ENCODE peak calls at places on chromosomes 5 and 9, in ten cellular contexts. One of them, this sample, is unnamed.

GRCh38 chr9:124881138-124881743 is 19.3 kb downstream of the ARPC5L start:
- DNase-seq in fibroblast of lung: no peak
- DNase-seq in trophoblast cell: no peak
- DNase-seq in adipocyte: no peak
- DNase-seq in neuronal stem cell: no peak
- DNase-seq in GM23248: no peak
- DNase-seq in kidney: no peak
- DNase-seq in MM.1S: no peak
- DNase-seq in IMR-90: no peak
- DNase-seq in colonic mucosa: no peak
- DNase-seq in this sample: no peak

GRCh38 chr9:80410106-80410505 is 838.3 kb downstream of the TLE4 start:
- DNase-seq in trophoblast cell: no peak
- DNase-seq in colonic mucosa: no peak
- DNase-seq in adipocyte: peak; percentile 19
- DNase-seq in MM.1S: no peak
- DNase-seq in kidney: no peak
- DNase-seq in fibroblast of lung: peak; percentile 2
- DNase-seq in GM23248: no peak
- DNase-seq in neuronal stem cell: no peak
- DNase-seq in IMR-90: no peak
- DNase-seq in this sample: no peak

GRCh38 chr5:138230981-138231589 is 18.0 kb upstream of the CDC23 start:
- DNase-seq in MM.1S: no peak
- DNase-seq in neuronal stem cell: no peak
- DNase-seq in fibroblast of lung: peak; percentile 76
- DNase-seq in GM23248: peak; percentile 59
- DNase-seq in colonic mucosa: no peak
- DNase-seq in IMR-90: no peak
- DNase-seq in kidney: no peak
- DNase-seq in adipocyte: no peak
- DNase-seq in trophoblast cell: peak; percentile 10
- DNase-seq in this sample: no peak

GRCh38 chr5:149036970-149037369 is 25.9 kb downstream of the SH3TC2 start:
- DNase-seq in GM23248: peak; percentile 40
- DNase-seq in adipocyte: no peak
- DNase-seq in neuronal stem cell: no peak
- DNase-seq in MM.1S: no peak
- DNase-seq in trophoblast cell: no peak
- DNase-seq in IMR-90: peak; percentile 44
- DNase-seq in fibroblast of lung: no peak
- DNase-seq in kidney: no peak
- DNase-seq in colonic mucosa: no peak
- DNase-seq in this sample: no peak

GRCh38 chr5:41636605-41637004 is 126.2 kb upstream of the PLCXD3 start:
- DNase-seq in fibroblast of lung: peak; percentile 7
- DNase-seq in adipocyte: peak; percentile 22
- DNase-seq in neuronal stem cell: peak; percentile 20
- DNase-seq in IMR-90: peak; percentile 28
- DNase-seq in GM23248: peak; percentile 47
- DNase-seq in kidney: no peak
- DNase-seq in MM.1S: peak; percentile 8
- DNase-seq in trophoblast cell: no peak
- DNase-seq in colonic mucosa: no peak
- DNase-seq in this sample: peak; percentile 37

GRCh38 chr9:133226219-133227171 is 17.4 kb upstream of the OBP2B start:
- DNase-seq in colonic mucosa: no peak
- DNase-seq in adipocyte: no peak
- DNase-seq in MM.1S: no peak
- DNase-seq in IMR-90: no peak
- DNase-seq in neuronal stem cell: no peak
- DNase-seq in fibroblast of lung: no peak
- DNase-seq in kidney: peak; percentile 52
- DNase-seq in trophoblast cell: no peak
- DNase-seq in GM23248: no peak
- DNase-seq in this sample: no peak

GRCh38 chr5:102554728-102555127 is 55.9 kb upstream of the SLCO6A1 start:
- DNase-seq in MM.1S: peak; percentile 38
- DNase-seq in trophoblast cell: no peak
- DNase-seq in IMR-90: no peak
- DNase-seq in colonic mucosa: no peak
- DNase-seq in adipocyte: peak; percentile 69
- DNase-seq in neuronal stem cell: no peak
- DNase-seq in GM23248: no peak
- DNase-seq in fibroblast of lung: no peak
- DNase-seq in kidney: no peak
- DNase-seq in this sample: no peak

GRCh38 chr9:7452378-7452777 is 347.2 kb downstream of the DMAC1 start:
- DNase-seq in GM23248: peak; percentile 87
- DNase-seq in neuronal stem cell: no peak
- DNase-seq in MM.1S: no peak
- DNase-seq in trophoblast cell: no peak
- DNase-seq in colonic mucosa: no peak
- DNase-seq in kidney: no peak
- DNase-seq in adipocyte: no peak
- DNase-seq in IMR-90: peak; percentile 81
- DNase-seq in fibroblast of lung: peak; percentile 50
- DNase-seq in this sample: no peak

GRCh38 chr5:170486366-170486765 is 17.5 kb upstream of the KCNIP1 start:
- DNase-seq in GM23248: peak; percentile 27
- DNase-seq in trophoblast cell: no peak
- DNase-seq in neuronal stem cell: no peak
- DNase-seq in adipocyte: no peak
- DNase-seq in MM.1S: no peak
- DNase-seq in IMR-90: no peak
- DNase-seq in fibroblast of lung: peak; percentile 54
- DNase-seq in kidney: no peak
- DNase-seq in colonic mucosa: no peak
- DNase-seq in this sample: no peak

GRCh38 chr5:133933670-133934295 is 34.6 kb downstream of the C5orf15 start:
- DNase-seq in MM.1S: no peak
- DNase-seq in kidney: no peak
- DNase-seq in trophoblast cell: no peak
- DNase-seq in IMR-90: no peak
- DNase-seq in neuronal stem cell: no peak
- DNase-seq in colonic mucosa: no peak
- DNase-seq in adipocyte: no peak
- DNase-seq in fibroblast of lung: no peak
- DNase-seq in GM23248: no peak
- DNase-seq in this sample: no peak

GRCh38 chr9:36320457-36320856 is 62.2 kb upstream of the GNE start:
- DNase-seq in kidney: no peak
- DNase-seq in adipocyte: no peak
- DNase-seq in MM.1S: no peak
- DNase-seq in colonic mucosa: no peak
- DNase-seq in GM23248: no peak
- DNase-seq in IMR-90: no peak
- DNase-seq in fibroblast of lung: no peak
- DNase-seq in trophoblast cell: no peak
- DNase-seq in neuronal stem cell: no peak
- DNase-seq in this sample: no peak

GRCh38 chr9:127183814-127184582 is 61.6 kb upstream of the ANGPTL2 start:
- DNase-seq in GM23248: peak; percentile 89
- DNase-seq in fibroblast of lung: no peak
- DNase-seq in kidney: peak; percentile 76
- DNase-seq in neuronal stem cell: no peak
- DNase-seq in trophoblast cell: no peak
- DNase-seq in adipocyte: no peak
- DNase-seq in IMR-90: peak; percentile 88
- DNase-seq in colonic mucosa: no peak
- DNase-seq in MM.1S: no peak
- DNase-seq in this sample: no peak

GRCh38 chr9:114938687-114939575 is 8.5 kb upstream of the TNFSF8 start:
- DNase-seq in GM23248: peak; percentile 42
- DNase-seq in MM.1S: no peak
- DNase-seq in kidney: no peak
- DNase-seq in neuronal stem cell: no peak
- DNase-seq in IMR-90: no peak
- DNase-seq in trophoblast cell: no peak
- DNase-seq in adipocyte: peak; percentile 82
- DNase-seq in colonic mucosa: no peak
- DNase-seq in fibroblast of lung: no peak
- DNase-seq in this sample: peak; percentile 85

GRCh38 chr5:33284681-33285080 is 156.1 kb upstream of the TARS1 start:
- DNase-seq in trophoblast cell: no peak
- DNase-seq in kidney: no peak
- DNase-seq in GM23248: no peak
- DNase-seq in neuronal stem cell: no peak
- DNase-seq in colonic mucosa: no peak
- DNase-seq in adipocyte: no peak
- DNase-seq in IMR-90: peak; percentile 15
- DNase-seq in MM.1S: no peak
- DNase-seq in fibroblast of lung: peak; percentile 70
- DNase-seq in this sample: no peak

GRCh38 chr5:33283243-33283642 is 157.5 kb upstream of the TARS1 start:
- DNase-seq in IMR-90: no peak
- DNase-seq in MM.1S: no peak
- DNase-seq in fibroblast of lung: no peak
- DNase-seq in colonic mucosa: no peak
- DNase-seq in adipocyte: no peak
- DNase-seq in trophoblast cell: no peak
- DNase-seq in neuronal stem cell: no peak
- DNase-seq in kidney: no peak
- DNase-seq in GM23248: no peak
- DNase-seq in this sample: no peak

GRCh38 chr5:33281507-33281906 is 159.3 kb upstream of the TARS1 start:
- DNase-seq in kidney: no peak
- DNase-seq in GM23248: no peak
- DNase-seq in fibroblast of lung: peak; percentile 60
- DNase-seq in trophoblast cell: no peak
- DNase-seq in adipocyte: no peak
- DNase-seq in colonic mucosa: no peak
- DNase-seq in IMR-90: peak; percentile 55
- DNase-seq in MM.1S: no peak
- DNase-seq in neuronal stem cell: no peak
- DNase-seq in this sample: no peak

GRCh38 chr5:33282157-33282556 is 158.6 kb upstream of the TARS1 start:
- DNase-seq in IMR-90: no peak
- DNase-seq in trophoblast cell: no peak
- DNase-seq in kidney: no peak
- DNase-seq in colonic mucosa: no peak
- DNase-seq in adipocyte: no peak
- DNase-seq in GM23248: no peak
- DNase-seq in neuronal stem cell: no peak
- DNase-seq in MM.1S: no peak
- DNase-seq in fibroblast of lung: no peak
- DNase-seq in this sample: no peak

DNA sequence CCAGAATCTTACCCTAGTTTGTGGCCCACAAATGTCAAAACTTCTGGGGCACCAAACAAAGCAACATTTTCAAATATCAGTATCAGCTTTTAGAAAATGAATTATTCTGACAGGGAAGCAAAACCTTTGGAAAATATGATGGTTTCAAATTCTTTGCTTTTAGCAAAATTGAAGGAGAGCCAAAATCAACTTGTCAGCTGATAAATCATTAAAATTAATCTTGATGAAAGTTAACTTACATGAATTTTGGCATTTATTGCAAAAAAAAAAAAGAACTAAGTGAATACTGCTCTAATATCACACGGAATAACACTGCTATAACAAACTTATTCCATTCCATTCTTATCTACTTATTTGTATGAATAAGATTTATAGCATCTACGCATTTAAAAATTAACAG is 158.1 kb upstream of the TARS1 start:
- DNase-seq in kidney: no peak
- DNase-seq in colonic mucosa: no peak
- DNase-seq in MM.1S: no peak
- DNase-seq in adipocyte: no peak
- DNase-seq in GM23248: no peak
- DNase-seq in IMR-90: no peak
- DNase-seq in fibroblast of lung: no peak
- DNase-seq in neuronal stem cell: no peak
- DNase-seq in trophoblast cell: no peak
- DNase-seq in this sample: no peak
- H3K9ac ChIP-seq in kidney: no peak overlapping the region
- H3K9ac ChIP-seq in colonic mucosa: no peak overlapping the region
- H3K9ac ChIP-seq in MM.1S: no peak overlapping the region
- H3K9ac ChIP-seq in adipocyte: no peak overlapping the region
- H3K9ac ChIP-seq in GM23248: no peak overlapping the region
- H3K9ac ChIP-seq in IMR-90: no peak overlapping the region
- H3K9ac ChIP-seq in fibroblast of lung: no peak overlapping the region
- H3K9ac ChIP-seq in neuronal stem cell: no peak overlapping the region
- H3K9ac ChIP-seq in trophoblast cell: no peak overlapping the region
- H3K9ac ChIP-seq in this sample: no peak overlapping the region

GRCh38 chr5:96876292-96876850 is at the start of gene ERAP2:
- DNase-seq in colonic mucosa: peak; percentile 40
- DNase-seq in MM.1S: peak; percentile 90
- DNase-seq in trophoblast cell: no peak
- DNase-seq in kidney: no peak
- DNase-seq in GM23248: peak; percentile 72
- DNase-seq in adipocyte: peak; percentile 67
- DNase-seq in neuronal stem cell: no peak
- DNase-seq in fibroblast of lung: peak; percentile 63
- DNase-seq in IMR-90: peak; percentile 52
- DNase-seq in this sample: no peak
- H3K9ac ChIP-seq in colonic mucosa: peak within 1 kb of the TSS; percentile 53
- H3K9ac ChIP-seq in MM.1S: peak within 1 kb of the TSS; percentile 67
- H3K9ac ChIP-seq in trophoblast cell: no peak within 1 kb of the TSS
- H3K9ac ChIP-seq in kidney: peak within 1 kb of the TSS; percentile 60
- H3K9ac ChIP-seq in GM23248: peak within 1 kb of the TSS; percentile 83
- H3K9ac ChIP-seq in adipocyte: peak within 1 kb of the TSS; percentile 85
- H3K9ac ChIP-seq in neuronal stem cell: no peak within 1 kb of the TSS
- H3K9ac ChIP-seq in fibroblast of lung: peak within 1 kb of the TSS; percentile 65
- H3K9ac ChIP-seq in IMR-90: peak within 1 kb of the TSS; percentile 84
- H3K9ac ChIP-seq in this sample: peak within 1 kb of the TSS; percentile 68

GRCh38 chr5:141608046-141608445 is 10.8 kb downstream of the DIAPH1 start:
- DNase-seq in trophoblast cell: no peak
- DNase-seq in IMR-90: no peak
- DNase-seq in adipocyte: no peak
- DNase-seq in GM23248: no peak
- DNase-seq in kidney: no peak
- DNase-seq in MM.1S: no peak
- DNase-seq in neuronal stem cell: no peak
- DNase-seq in colonic mucosa: no peak
- DNase-seq in fibroblast of lung: no peak
- DNase-seq in this sample: no peak
- H3K9ac ChIP-seq in trophoblast cell: no peak overlapping the region
- H3K9ac ChIP-seq in IMR-90: no peak overlapping the region
- H3K9ac ChIP-seq in adipocyte: no peak overlapping the region
- H3K9ac ChIP-seq in GM23248: no peak overlapping the region
- H3K9ac ChIP-seq in kidney: peak overlapping the region; percentile 10
- H3K9ac ChIP-seq in MM.1S: no peak overlapping the region
- H3K9ac ChIP-seq in neuronal stem cell: no peak overlapping the region
- H3K9ac ChIP-seq in colonic mucosa: no peak overlapping the region
- H3K9ac ChIP-seq in fibroblast of lung: no peak overlapping the region
- H3K9ac ChIP-seq in this sample: no peak overlapping the region

GRCh38 chr5:83473344-83474169 is 2.0 kb downstream of the VCAN start:
- DNase-seq in IMR-90: peak; percentile 98
- DNase-seq in GM23248: peak; percentile 97
- DNase-seq in trophoblast cell: peak; percentile 94
- DNase-seq in MM.1S: peak; percentile 78
- DNase-seq in fibroblast of lung: peak; percentile 99
- DNase-seq in neuronal stem cell: peak; percentile 97
- DNase-seq in kidney: peak; percentile 97
- DNase-seq in adipocyte: peak; percentile 97
- DNase-seq in colonic mucosa: peak; percentile 74
- DNase-seq in this sample: peak; percentile 75
- H3K9ac ChIP-seq in IMR-90: peak overlapping the region; percentile 86
- H3K9ac ChIP-seq in GM23248: peak overlapping the region; percentile 86
- H3K9ac ChIP-seq in trophoblast cell: no peak overlapping the region
- H3K9ac ChIP-seq in MM.1S: peak overlapping the region; percentile 32
- H3K9ac ChIP-seq in fibroblast of lung: peak overlapping the region; percentile 75
- H3K9ac ChIP-seq in neuronal stem cell: peak overlapping the region; percentile 99
- H3K9ac ChIP-seq in kidney: no peak overlapping the region
- H3K9ac ChIP-seq in adipocyte: peak overlapping the region; percentile 95
- H3K9ac ChIP-seq in colonic mucosa: peak overlapping the region; percentile 20
- H3K9ac ChIP-seq in this sample: peak overlapping the region; percentile 34